ENCODE peak calls at places on chromosomes 12 and 14, in six cellular contexts. One of them, this sample, is unnamed.

GRCh38 chr12:75766263-75767160 is 255.1 kb upstream of the KRR1 start:
- DNase-seq in prostate gland: no peak
- DNase-seq in activated gamma-delta T cell treated with Interleukin-2 at 50 U/mL for 16 hours: no peak
- DNase-seq in naive B cell: no peak
- DNase-seq in stimulated activated CD4-positive, alpha-beta T cell treated with anti-CD3 and anti-CD28 coated beads, Interleukin-2, amount 100 ng/mL, for 24 hours: no peak
- DNase-seq in CD4-positive, alpha-beta T cell: no peak
- DNase-seq in this sample: peak

GRCh38 chr12:104457746-104458644 is 1.2 kb downstream of the CHST11 start:
- DNase-seq in CD4-positive, alpha-beta T cell: peak
- DNase-seq in prostate gland: no peak
- DNase-seq in activated gamma-delta T cell treated with Interleukin-2 at 50 U/mL for 16 hours: peak
- DNase-seq in stimulated activated CD4-positive, alpha-beta T cell treated with anti-CD3 and anti-CD28 coated beads, Interleukin-2, amount 100 ng/mL, for 24 hours: peak
- DNase-seq in naive B cell: peak
- DNase-seq in this sample: no peak

GRCh38 chr12:44101470-44101869 is 265.6 kb downstream of the TMEM117 start:
- DNase-seq in naive B cell: no peak
- DNase-seq in CD4-positive, alpha-beta T cell: no peak
- DNase-seq in prostate gland: no peak
- DNase-seq in activated gamma-delta T cell treated with Interleukin-2 at 50 U/mL for 16 hours: no peak
- DNase-seq in stimulated activated CD4-positive, alpha-beta T cell treated with anti-CD3 and anti-CD28 coated beads, Interleukin-2, amount 100 ng/mL, for 24 hours: no peak
- DNase-seq in this sample: no peak

GRCh38 chr12:12717586-12718381 is 616 bp downstream of the CDKN1B start:
- DNase-seq in CD4-positive, alpha-beta T cell: peak
- DNase-seq in activated gamma-delta T cell treated with Interleukin-2 at 50 U/mL for 16 hours: no peak
- DNase-seq in naive B cell: peak
- DNase-seq in stimulated activated CD4-positive, alpha-beta T cell treated with anti-CD3 and anti-CD28 coated beads, Interleukin-2, amount 100 ng/mL, for 24 hours: peak
- DNase-seq in prostate gland: no peak
- DNase-seq in this sample: peak

GRCh38 chr14:61358812-61359211 is 37.4 kb downstream of the PRKCH start:
- DNase-seq in prostate gland: no peak
- DNase-seq in CD4-positive, alpha-beta T cell: no peak
- DNase-seq in naive B cell: no peak
- DNase-seq in stimulated activated CD4-positive, alpha-beta T cell treated with anti-CD3 and anti-CD28 coated beads, Interleukin-2, amount 100 ng/mL, for 24 hours: no peak
- DNase-seq in activated gamma-delta T cell treated with Interleukin-2 at 50 U/mL for 16 hours: no peak
- DNase-seq in this sample: no peak

GRCh38 chr12:101698782-101699347 is 1.4 kb downstream of the CHPT1 start:
- DNase-seq in stimulated activated CD4-positive, alpha-beta T cell treated with anti-CD3 and anti-CD28 coated beads, Interleukin-2, amount 100 ng/mL, for 24 hours: no peak
- DNase-seq in naive B cell: peak
- DNase-seq in activated gamma-delta T cell treated with Interleukin-2 at 50 U/mL for 16 hours: no peak
- DNase-seq in CD4-positive, alpha-beta T cell: no peak
- DNase-seq in prostate gland: no peak
- DNase-seq in this sample: peak

GRCh38 chr14:92906823-92907222 is 16.1 kb upstream of the CHGA start:
- DNase-seq in stimulated activated CD4-positive, alpha-beta T cell treated with anti-CD3 and anti-CD28 coated beads, Interleukin-2, amount 100 ng/mL, for 24 hours: no peak
- DNase-seq in prostate gland: no peak
- DNase-seq in CD4-positive, alpha-beta T cell: no peak
- DNase-seq in naive B cell: no peak
- DNase-seq in activated gamma-delta T cell treated with Interleukin-2 at 50 U/mL for 16 hours: no peak
- DNase-seq in this sample: no peak

GRCh38 chr12:86837246-86837645 is 581.1 kb upstream of the MGAT4C start:
- DNase-seq in prostate gland: no peak
- DNase-seq in activated gamma-delta T cell treated with Interleukin-2 at 50 U/mL for 16 hours: no peak
- DNase-seq in naive B cell: no peak
- DNase-seq in stimulated activated CD4-positive, alpha-beta T cell treated with anti-CD3 and anti-CD28 coated beads, Interleukin-2, amount 100 ng/mL, for 24 hours: no peak
- DNase-seq in CD4-positive, alpha-beta T cell: no peak
- DNase-seq in this sample: no peak

GRCh38 chr12:68815928-68816800 is 8.2 kb downstream of the MDM2 start:
- DNase-seq in CD4-positive, alpha-beta T cell: no peak
- DNase-seq in prostate gland: no peak
- DNase-seq in activated gamma-delta T cell treated with Interleukin-2 at 50 U/mL for 16 hours: no peak
- DNase-seq in stimulated activated CD4-positive, alpha-beta T cell treated with anti-CD3 and anti-CD28 coated beads, Interleukin-2, amount 100 ng/mL, for 24 hours: no peak
- DNase-seq in naive B cell: no peak
- DNase-seq in this sample: no peak

GRCh38 chr14:76050797-76051392 is 65.3 kb downstream of the IFT43 start:
- DNase-seq in CD4-positive, alpha-beta T cell: peak
- DNase-seq in stimulated activated CD4-positive, alpha-beta T cell treated with anti-CD3 and anti-CD28 coated beads, Interleukin-2, amount 100 ng/mL, for 24 hours: peak
- DNase-seq in prostate gland: peak
- DNase-seq in naive B cell: peak
- DNase-seq in activated gamma-delta T cell treated with Interleukin-2 at 50 U/mL for 16 hours: peak
- DNase-seq in this sample: peak

GRCh38 chr14:21025374-21026151 is 702 bp upstream of the NDRG2 start:
- DNase-seq in prostate gland: peak
- DNase-seq in activated gamma-delta T cell treated with Interleukin-2 at 50 U/mL for 16 hours: no peak
- DNase-seq in stimulated activated CD4-positive, alpha-beta T cell treated with anti-CD3 and anti-CD28 coated beads, Interleukin-2, amount 100 ng/mL, for 24 hours: no peak
- DNase-seq in naive B cell: no peak
- DNase-seq in CD4-positive, alpha-beta T cell: no peak
- DNase-seq in this sample: no peak

GRCh38 chr12:115261249-115261648 is 577.3 kb upstream of the TBX3 start:
- DNase-seq in CD4-positive, alpha-beta T cell: no peak
- DNase-seq in prostate gland: no peak
- DNase-seq in activated gamma-delta T cell treated with Interleukin-2 at 50 U/mL for 16 hours: no peak
- DNase-seq in stimulated activated CD4-positive, alpha-beta T cell treated with anti-CD3 and anti-CD28 coated beads, Interleukin-2, amount 100 ng/mL, for 24 hours: no peak
- DNase-seq in naive B cell: no peak
- DNase-seq in this sample: no peak

GRCh38 chr14:58107947-58108552 is 44.0 kb downstream of the ARMH4 start:
- DNase-seq in CD4-positive, alpha-beta T cell: peak
- DNase-seq in stimulated activated CD4-positive, alpha-beta T cell treated with anti-CD3 and anti-CD28 coated beads, Interleukin-2, amount 100 ng/mL, for 24 hours: peak
- DNase-seq in activated gamma-delta T cell treated with Interleukin-2 at 50 U/mL for 16 hours: peak
- DNase-seq in prostate gland: peak
- DNase-seq in naive B cell: no peak
- DNase-seq in this sample: no peak

GRCh38 chr14:60163741-60164140 is 1.5 kb downstream of the DHRS7 start:
- DNase-seq in CD4-positive, alpha-beta T cell: no peak
- DNase-seq in prostate gland: no peak
- DNase-seq in stimulated activated CD4-positive, alpha-beta T cell treated with anti-CD3 and anti-CD28 coated beads, Interleukin-2, amount 100 ng/mL, for 24 hours: no peak
- DNase-seq in activated gamma-delta T cell treated with Interleukin-2 at 50 U/mL for 16 hours: no peak
- DNase-seq in naive B cell: no peak
- DNase-seq in this sample: no peak

GRCh38 chr14:103223818-103224352 is 100.6 kb downstream of the TNFAIP2 start:
- DNase-seq in activated gamma-delta T cell treated with Interleukin-2 at 50 U/mL for 16 hours: no peak
- DNase-seq in CD4-positive, alpha-beta T cell: no peak
- DNase-seq in naive B cell: no peak
- DNase-seq in prostate gland: no peak
- DNase-seq in stimulated activated CD4-positive, alpha-beta T cell treated with anti-CD3 and anti-CD28 coated beads, Interleukin-2, amount 100 ng/mL, for 24 hours: no peak
- DNase-seq in this sample: no peak

GRCh38 chr12:57899010-57899662 is 42.2 kb upstream of the ATP23 start:
- DNase-seq in prostate gland: peak
- DNase-seq in CD4-positive, alpha-beta T cell: peak
- DNase-seq in activated gamma-delta T cell treated with Interleukin-2 at 50 U/mL for 16 hours: peak
- DNase-seq in naive B cell: peak
- DNase-seq in stimulated activated CD4-positive, alpha-beta T cell treated with anti-CD3 and anti-CD28 coated beads, Interleukin-2, amount 100 ng/mL, for 24 hours: peak
- DNase-seq in this sample: no peak

This sample was measured in foreskin melanocyte.